ENCODE peak calls at places on chromosomes 12 and 14, in five cellular contexts. One of them, this sample, is unnamed.

GRCh38 chr12:23750923-23751322 is 198.5 kb downstream of the SOX5 start:
- DNase-seq in RWPE1: no peak
- DNase-seq in GM18507: no peak
- DNase-seq in NCI-H1048: no peak
- DNase-seq in LoVo: no peak
- DNase-seq in this sample: no peak

GRCh38 chr12:12691549-12691948 is 4.4 kb downstream of the GPR19 start:
- DNase-seq in RWPE1: no peak
- DNase-seq in GM18507: no peak
- DNase-seq in NCI-H1048: no peak
- DNase-seq in LoVo: no peak
- DNase-seq in this sample: no peak

GRCh38 chr12:42090899-42091298 is 53.8 kb downstream of the GXYLT1 start:
- DNase-seq in RWPE1: peak; percentile 49
- DNase-seq in GM18507: no peak
- DNase-seq in NCI-H1048: no peak
- DNase-seq in LoVo: no peak
- DNase-seq in this sample: no peak

GRCh38 chr12:118436986-118437385 is 60.6 kb downstream of the SUDS3 start:
- DNase-seq in RWPE1: no peak
- DNase-seq in GM18507: no peak
- DNase-seq in NCI-H1048: no peak
- DNase-seq in LoVo: no peak
- DNase-seq in this sample: no peak

GRCh38 chr14:55336691-55337090 is 65.5 kb downstream of the FBXO34 start:
- DNase-seq in RWPE1: no peak
- DNase-seq in GM18507: no peak
- DNase-seq in NCI-H1048: no peak
- DNase-seq in LoVo: no peak
- DNase-seq in this sample: no peak

GRCh38 chr14:104602315-104602932 is 2.1 kb downstream of the TMEM179 start:
- DNase-seq in RWPE1: no peak
- DNase-seq in GM18507: no peak
- DNase-seq in NCI-H1048: no peak
- DNase-seq in LoVo: no peak
- DNase-seq in this sample: no peak

GRCh38 chr12:117807355-117807754 is 161.4 kb downstream of the KSR2 start:
- DNase-seq in RWPE1: no peak
- DNase-seq in GM18507: no peak
- DNase-seq in NCI-H1048: no peak
- DNase-seq in LoVo: no peak
- DNase-seq in this sample: no peak

GRCh38 chr14:71318097-71318459 is 410.8 kb downstream of the PCNX1 start:
- DNase-seq in RWPE1: no peak
- DNase-seq in GM18507: no peak
- DNase-seq in NCI-H1048: no peak
- DNase-seq in LoVo: no peak
- DNase-seq in this sample: no peak

GRCh38 chr14:62378057-62378456 is 615.8 kb downstream of the SNAPC1 start:
- DNase-seq in RWPE1: no peak
- DNase-seq in GM18507: no peak
- DNase-seq in NCI-H1048: no peak
- DNase-seq in LoVo: no peak
- DNase-seq in this sample: no peak

This sample was measured in CD14-positive monocyte.